ENCODE peak calls at places on chromosomes 12 and 14, in seven cellular contexts. One of them, this sample, is unnamed.

GRCh38 chr14:90464481-90464880 is 67.7 kb downstream of the CALM1 start:
- DNase-seq in GOT3: no peak
- DNase-seq in coronary artery: no peak
- DNase-seq in stimulated activated CD4-positive, alpha-beta T cell treated with anti-CD3 and anti-CD28 coated beads, Interleukin-15, amount 100 ng/mL, for 1 hour: no peak
- DNase-seq in activated T-cell treated with anti-CD3 and anti-CD28 coated beads, Interleukin-2, amount 50 U/mL, for 1 hour: no peak
- DNase-seq in RWPE2: no peak
- DNase-seq in EH: no peak
- DNase-seq in this sample: no peak

GRCh38 chr14:101332281-101332680 is 229.0 kb upstream of the DIO3 start:
- DNase-seq in GOT3: no peak
- DNase-seq in coronary artery: no peak
- DNase-seq in stimulated activated CD4-positive, alpha-beta T cell treated with anti-CD3 and anti-CD28 coated beads, Interleukin-15, amount 100 ng/mL, for 1 hour: no peak
- DNase-seq in activated T-cell treated with anti-CD3 and anti-CD28 coated beads, Interleukin-2, amount 50 U/mL, for 1 hour: no peak
- DNase-seq in RWPE2: no peak
- DNase-seq in EH: no peak
- DNase-seq in this sample: no peak

GRCh38 chr14:102510616-102511520 is 1.3 kb upstream of the ANKRD9 start:
- DNase-seq in GOT3: no peak
- DNase-seq in coronary artery: no peak
- DNase-seq in stimulated activated CD4-positive, alpha-beta T cell treated with anti-CD3 and anti-CD28 coated beads, Interleukin-15, amount 100 ng/mL, for 1 hour: no peak
- DNase-seq in activated T-cell treated with anti-CD3 and anti-CD28 coated beads, Interleukin-2, amount 50 U/mL, for 1 hour: peak
- DNase-seq in RWPE2: peak
- DNase-seq in EH: no peak
- DNase-seq in this sample: no peak

GRCh38 chr14:65594153-65594881 is 181.8 kb downstream of the FUT8 start:
- DNase-seq in GOT3: no peak
- DNase-seq in coronary artery: no peak
- DNase-seq in stimulated activated CD4-positive, alpha-beta T cell treated with anti-CD3 and anti-CD28 coated beads, Interleukin-15, amount 100 ng/mL, for 1 hour: no peak
- DNase-seq in activated T-cell treated with anti-CD3 and anti-CD28 coated beads, Interleukin-2, amount 50 U/mL, for 1 hour: no peak
- DNase-seq in RWPE2: peak
- DNase-seq in EH: no peak
- DNase-seq in this sample: no peak

GRCh38 chr12:38921025-38921677 is 15.8 kb upstream of the CPNE8 start:
- DNase-seq in GOT3: peak
- DNase-seq in coronary artery: no peak
- DNase-seq in stimulated activated CD4-positive, alpha-beta T cell treated with anti-CD3 and anti-CD28 coated beads, Interleukin-15, amount 100 ng/mL, for 1 hour: no peak
- DNase-seq in activated T-cell treated with anti-CD3 and anti-CD28 coated beads, Interleukin-2, amount 50 U/mL, for 1 hour: no peak
- DNase-seq in RWPE2: no peak
- DNase-seq in EH: no peak
- DNase-seq in this sample: no peak

GRCh38 chr12:76764856-76765255 is 941 bp downstream of the ZDHHC17 start:
- DNase-seq in GOT3: no peak
- DNase-seq in coronary artery: no peak
- DNase-seq in stimulated activated CD4-positive, alpha-beta T cell treated with anti-CD3 and anti-CD28 coated beads, Interleukin-15, amount 100 ng/mL, for 1 hour: no peak
- DNase-seq in activated T-cell treated with anti-CD3 and anti-CD28 coated beads, Interleukin-2, amount 50 U/mL, for 1 hour: peak
- DNase-seq in RWPE2: no peak
- DNase-seq in EH: peak
- DNase-seq in this sample: no peak

GRCh38 chr12:75341873-75342272 is 7.4 kb downstream of the GLIPR1L1 start:
- DNase-seq in GOT3: no peak
- DNase-seq in coronary artery: no peak
- DNase-seq in stimulated activated CD4-positive, alpha-beta T cell treated with anti-CD3 and anti-CD28 coated beads, Interleukin-15, amount 100 ng/mL, for 1 hour: no peak
- DNase-seq in activated T-cell treated with anti-CD3 and anti-CD28 coated beads, Interleukin-2, amount 50 U/mL, for 1 hour: no peak
- DNase-seq in RWPE2: no peak
- DNase-seq in EH: peak
- DNase-seq in this sample: no peak

GRCh38 chr12:43655586-43655985 is 103.0 kb downstream of the PUS7L start:
- DNase-seq in GOT3: no peak
- DNase-seq in coronary artery: no peak
- DNase-seq in stimulated activated CD4-positive, alpha-beta T cell treated with anti-CD3 and anti-CD28 coated beads, Interleukin-15, amount 100 ng/mL, for 1 hour: no peak
- DNase-seq in activated T-cell treated with anti-CD3 and anti-CD28 coated beads, Interleukin-2, amount 50 U/mL, for 1 hour: no peak
- DNase-seq in RWPE2: no peak
- DNase-seq in EH: no peak
- DNase-seq in this sample: no peak

GRCh38 chr12:41577995-41578394 is 389.9 kb downstream of the PDZRN4 start:
- DNase-seq in GOT3: no peak
- DNase-seq in coronary artery: no peak
- DNase-seq in stimulated activated CD4-positive, alpha-beta T cell treated with anti-CD3 and anti-CD28 coated beads, Interleukin-15, amount 100 ng/mL, for 1 hour: no peak
- DNase-seq in activated T-cell treated with anti-CD3 and anti-CD28 coated beads, Interleukin-2, amount 50 U/mL, for 1 hour: no peak
- DNase-seq in RWPE2: no peak
- DNase-seq in EH: no peak
- DNase-seq in this sample: no peak

GRCh38 chr12:115755061-115755751 is 522.3 kb downstream of the MED13L start:
- DNase-seq in GOT3: no peak
- DNase-seq in coronary artery: no peak
- DNase-seq in stimulated activated CD4-positive, alpha-beta T cell treated with anti-CD3 and anti-CD28 coated beads, Interleukin-15, amount 100 ng/mL, for 1 hour: no peak
- DNase-seq in activated T-cell treated with anti-CD3 and anti-CD28 coated beads, Interleukin-2, amount 50 U/mL, for 1 hour: no peak
- DNase-seq in RWPE2: no peak
- DNase-seq in EH: peak
- DNase-seq in this sample: no peak

GRCh38 chr14:32044454-32044853 is 32.6 kb upstream of the ARHGAP5 start:
- DNase-seq in GOT3: no peak
- DNase-seq in coronary artery: no peak
- DNase-seq in stimulated activated CD4-positive, alpha-beta T cell treated with anti-CD3 and anti-CD28 coated beads, Interleukin-15, amount 100 ng/mL, for 1 hour: no peak
- DNase-seq in activated T-cell treated with anti-CD3 and anti-CD28 coated beads, Interleukin-2, amount 50 U/mL, for 1 hour: no peak
- DNase-seq in RWPE2: no peak
- DNase-seq in EH: no peak
- DNase-seq in this sample: no peak